ENCODE peak calls at places on chromosome 2, in ten cellular contexts. One of them, this sample, is unnamed.
A peak's percentile ranks its signal among the peaks of the same experiment; 100 is the strongest.

GRCh38 chr2:195330513-195330956 is 326.5 kb upstream of the SLC39A10 start:
- DNase-seq in foreskin fibroblast: no peak
- DNase-seq in head of caudate nucleus: no peak
- DNase-seq in NCI-H524: no peak
- DNase-seq in dorsolateral prefrontal cortex: no peak
- DNase-seq in stimulated activated CD8-positive, alpha-beta memory T cell treated with anti-CD3 and anti-CD28 coated beads, Interleukin-7, amount 100 ng/mL, for 24 hours: no peak
- DNase-seq in HT1080: no peak
- DNase-seq in RWPE1: no peak
- DNase-seq in stimulated activated CD4-positive, alpha-beta T cell treated with anti-CD3 and anti-CD28 coated beads, Interleukin-15, amount 100 ng/mL, for 24 hours: no peak
- DNase-seq in NCI-H146: peak; percentile 39
- DNase-seq in this sample: no peak

GRCh38 chr2:73117441-73117840 is 4.7 kb upstream of the RAB11FIP5 start:
- DNase-seq in NCI-H524: no peak
- DNase-seq in NCI-H146: no peak
- DNase-seq in head of caudate nucleus: no peak
- DNase-seq in HT1080: no peak
- DNase-seq in stimulated activated CD4-positive, alpha-beta T cell treated with anti-CD3 and anti-CD28 coated beads, Interleukin-15, amount 100 ng/mL, for 24 hours: no peak
- DNase-seq in foreskin fibroblast: peak; percentile 50
- DNase-seq in RWPE1: no peak
- DNase-seq in dorsolateral prefrontal cortex: no peak
- DNase-seq in stimulated activated CD8-positive, alpha-beta memory T cell treated with anti-CD3 and anti-CD28 coated beads, Interleukin-7, amount 100 ng/mL, for 24 hours: no peak
- DNase-seq in this sample: no peak

GRCh38 chr2:126655500-126656310 is at the start of gene GYPC:
- DNase-seq in stimulated activated CD8-positive, alpha-beta memory T cell treated with anti-CD3 and anti-CD28 coated beads, Interleukin-7, amount 100 ng/mL, for 24 hours: no peak
- DNase-seq in head of caudate nucleus: no peak
- DNase-seq in stimulated activated CD4-positive, alpha-beta T cell treated with anti-CD3 and anti-CD28 coated beads, Interleukin-15, amount 100 ng/mL, for 24 hours: peak; percentile 78
- DNase-seq in RWPE1: no peak
- DNase-seq in NCI-H524: peak; percentile 24
- DNase-seq in foreskin fibroblast: peak; percentile 72
- DNase-seq in dorsolateral prefrontal cortex: no peak
- DNase-seq in HT1080: no peak
- DNase-seq in NCI-H146: no peak
- DNase-seq in this sample: peak; percentile 62

GRCh38 chr2:185507703-185508102 is 230.9 kb upstream of the FSIP2 start:
- DNase-seq in NCI-H524: no peak
- DNase-seq in stimulated activated CD8-positive, alpha-beta memory T cell treated with anti-CD3 and anti-CD28 coated beads, Interleukin-7, amount 100 ng/mL, for 24 hours: no peak
- DNase-seq in foreskin fibroblast: no peak
- DNase-seq in dorsolateral prefrontal cortex: no peak
- DNase-seq in stimulated activated CD4-positive, alpha-beta T cell treated with anti-CD3 and anti-CD28 coated beads, Interleukin-15, amount 100 ng/mL, for 24 hours: no peak
- DNase-seq in HT1080: no peak
- DNase-seq in head of caudate nucleus: no peak
- DNase-seq in RWPE1: no peak
- DNase-seq in NCI-H146: no peak
- DNase-seq in this sample: no peak

GRCh38 chr2:231000211-231000904 is 4.4 kb downstream of the SPATA3 start:
- DNase-seq in RWPE1: no peak
- DNase-seq in HT1080: peak; percentile 16
- DNase-seq in foreskin fibroblast: no peak
- DNase-seq in NCI-H524: peak; percentile 59
- DNase-seq in stimulated activated CD4-positive, alpha-beta T cell treated with anti-CD3 and anti-CD28 coated beads, Interleukin-15, amount 100 ng/mL, for 24 hours: no peak
- DNase-seq in head of caudate nucleus: no peak
- DNase-seq in dorsolateral prefrontal cortex: no peak
- DNase-seq in stimulated activated CD8-positive, alpha-beta memory T cell treated with anti-CD3 and anti-CD28 coated beads, Interleukin-7, amount 100 ng/mL, for 24 hours: no peak
- DNase-seq in NCI-H146: no peak
- DNase-seq in this sample: no peak

GRCh38 chr2:142813830-142814829 is 63.3 kb upstream of the KYNU start:
- DNase-seq in head of caudate nucleus: no peak
- DNase-seq in stimulated activated CD8-positive, alpha-beta memory T cell treated with anti-CD3 and anti-CD28 coated beads, Interleukin-7, amount 100 ng/mL, for 24 hours: no peak
- DNase-seq in HT1080: no peak
- DNase-seq in stimulated activated CD4-positive, alpha-beta T cell treated with anti-CD3 and anti-CD28 coated beads, Interleukin-15, amount 100 ng/mL, for 24 hours: no peak
- DNase-seq in NCI-H146: no peak
- DNase-seq in dorsolateral prefrontal cortex: no peak
- DNase-seq in foreskin fibroblast: no peak
- DNase-seq in RWPE1: no peak
- DNase-seq in NCI-H524: no peak
- DNase-seq in this sample: no peak

GRCh38 chr2:100819365-100820345 is at the start of gene NPAS2:
- DNase-seq in stimulated activated CD4-positive, alpha-beta T cell treated with anti-CD3 and anti-CD28 coated beads, Interleukin-15, amount 100 ng/mL, for 24 hours: peak; percentile 50
- DNase-seq in dorsolateral prefrontal cortex: no peak
- DNase-seq in NCI-H524: peak; percentile 13
- DNase-seq in head of caudate nucleus: no peak
- DNase-seq in stimulated activated CD8-positive, alpha-beta memory T cell treated with anti-CD3 and anti-CD28 coated beads, Interleukin-7, amount 100 ng/mL, for 24 hours: no peak
- DNase-seq in RWPE1: peak; percentile 49
- DNase-seq in HT1080: peak; percentile 59
- DNase-seq in NCI-H146: peak; percentile 24
- DNase-seq in foreskin fibroblast: peak; percentile 62
- DNase-seq in this sample: peak; percentile 24

GRCh38 chr2:26295511-26295910 is 50.4 kb upstream of the SELENOI start:
- DNase-seq in foreskin fibroblast: no peak
- DNase-seq in stimulated activated CD4-positive, alpha-beta T cell treated with anti-CD3 and anti-CD28 coated beads, Interleukin-15, amount 100 ng/mL, for 24 hours: no peak
- DNase-seq in NCI-H524: no peak
- DNase-seq in NCI-H146: no peak
- DNase-seq in dorsolateral prefrontal cortex: no peak
- DNase-seq in RWPE1: no peak
- DNase-seq in stimulated activated CD8-positive, alpha-beta memory T cell treated with anti-CD3 and anti-CD28 coated beads, Interleukin-7, amount 100 ng/mL, for 24 hours: no peak
- DNase-seq in HT1080: no peak
- DNase-seq in head of caudate nucleus: no peak
- DNase-seq in this sample: no peak

GRCh38 chr2:177460973-177461585 is 68.5 kb downstream of the AGPS start:
- DNase-seq in dorsolateral prefrontal cortex: no peak
- DNase-seq in HT1080: no peak
- DNase-seq in head of caudate nucleus: no peak
- DNase-seq in foreskin fibroblast: no peak
- DNase-seq in RWPE1: no peak
- DNase-seq in NCI-H146: no peak
- DNase-seq in NCI-H524: peak; percentile 85
- DNase-seq in stimulated activated CD4-positive, alpha-beta T cell treated with anti-CD3 and anti-CD28 coated beads, Interleukin-15, amount 100 ng/mL, for 24 hours: no peak
- DNase-seq in stimulated activated CD8-positive, alpha-beta memory T cell treated with anti-CD3 and anti-CD28 coated beads, Interleukin-7, amount 100 ng/mL, for 24 hours: no peak
- DNase-seq in this sample: no peak

GRCh38 chr2:28905533-28905932 is 11.1 kb downstream of the WDR43 start:
- DNase-seq in HT1080: no peak
- DNase-seq in stimulated activated CD4-positive, alpha-beta T cell treated with anti-CD3 and anti-CD28 coated beads, Interleukin-15, amount 100 ng/mL, for 24 hours: no peak
- DNase-seq in dorsolateral prefrontal cortex: no peak
- DNase-seq in NCI-H146: no peak
- DNase-seq in foreskin fibroblast: no peak
- DNase-seq in NCI-H524: no peak
- DNase-seq in head of caudate nucleus: no peak
- DNase-seq in RWPE1: no peak
- DNase-seq in stimulated activated CD8-positive, alpha-beta memory T cell treated with anti-CD3 and anti-CD28 coated beads, Interleukin-7, amount 100 ng/mL, for 24 hours: no peak
- DNase-seq in this sample: no peak

GRCh38 chr2:9288681-9289338 is 82.2 kb downstream of the ASAP2 start:
- DNase-seq in RWPE1: no peak
- DNase-seq in HT1080: peak; percentile 52
- DNase-seq in foreskin fibroblast: peak; percentile 35
- DNase-seq in NCI-H524: no peak
- DNase-seq in dorsolateral prefrontal cortex: no peak
- DNase-seq in NCI-H146: no peak
- DNase-seq in stimulated activated CD4-positive, alpha-beta T cell treated with anti-CD3 and anti-CD28 coated beads, Interleukin-15, amount 100 ng/mL, for 24 hours: no peak
- DNase-seq in head of caudate nucleus: no peak
- DNase-seq in stimulated activated CD8-positive, alpha-beta memory T cell treated with anti-CD3 and anti-CD28 coated beads, Interleukin-7, amount 100 ng/mL, for 24 hours: no peak
- DNase-seq in this sample: no peak

GRCh38 chr2:126771501-126772195 is 115.7 kb downstream of the GYPC start:
- DNase-seq in head of caudate nucleus: no peak
- DNase-seq in NCI-H524: no peak
- DNase-seq in stimulated activated CD4-positive, alpha-beta T cell treated with anti-CD3 and anti-CD28 coated beads, Interleukin-15, amount 100 ng/mL, for 24 hours: no peak
- DNase-seq in RWPE1: no peak
- DNase-seq in dorsolateral prefrontal cortex: no peak
- DNase-seq in foreskin fibroblast: no peak
- DNase-seq in stimulated activated CD8-positive, alpha-beta memory T cell treated with anti-CD3 and anti-CD28 coated beads, Interleukin-7, amount 100 ng/mL, for 24 hours: no peak
- DNase-seq in NCI-H146: no peak
- DNase-seq in HT1080: no peak
- DNase-seq in this sample: no peak

GRCh38 chr2:34365937-34366336 is 766.8 kb upstream of the FAM98A start:
- DNase-seq in RWPE1: no peak
- DNase-seq in NCI-H146: no peak
- DNase-seq in HT1080: no peak
- DNase-seq in dorsolateral prefrontal cortex: no peak
- DNase-seq in stimulated activated CD8-positive, alpha-beta memory T cell treated with anti-CD3 and anti-CD28 coated beads, Interleukin-7, amount 100 ng/mL, for 24 hours: no peak
- DNase-seq in NCI-H524: peak; percentile 55
- DNase-seq in head of caudate nucleus: no peak
- DNase-seq in stimulated activated CD4-positive, alpha-beta T cell treated with anti-CD3 and anti-CD28 coated beads, Interleukin-15, amount 100 ng/mL, for 24 hours: no peak
- DNase-seq in foreskin fibroblast: no peak
- DNase-seq in this sample: no peak

GRCh38 chr2:122237506-122237905 is 482.1 kb downstream of the TSN start:
- DNase-seq in NCI-H146: no peak
- DNase-seq in stimulated activated CD8-positive, alpha-beta memory T cell treated with anti-CD3 and anti-CD28 coated beads, Interleukin-7, amount 100 ng/mL, for 24 hours: no peak
- DNase-seq in stimulated activated CD4-positive, alpha-beta T cell treated with anti-CD3 and anti-CD28 coated beads, Interleukin-15, amount 100 ng/mL, for 24 hours: no peak
- DNase-seq in HT1080: no peak
- DNase-seq in dorsolateral prefrontal cortex: no peak
- DNase-seq in head of caudate nucleus: no peak
- DNase-seq in NCI-H524: no peak
- DNase-seq in foreskin fibroblast: no peak
- DNase-seq in RWPE1: no peak
- DNase-seq in this sample: no peak

GRCh38 chr2:111900859-111901258 is 2.5 kb downstream of the MERTK start:
- DNase-seq in stimulated activated CD4-positive, alpha-beta T cell treated with anti-CD3 and anti-CD28 coated beads, Interleukin-15, amount 100 ng/mL, for 24 hours: peak; percentile 13
- DNase-seq in NCI-H146: peak; percentile 35
- DNase-seq in NCI-H524: peak; percentile 50
- DNase-seq in RWPE1: no peak
- DNase-seq in stimulated activated CD8-positive, alpha-beta memory T cell treated with anti-CD3 and anti-CD28 coated beads, Interleukin-7, amount 100 ng/mL, for 24 hours: no peak
- DNase-seq in dorsolateral prefrontal cortex: no peak
- DNase-seq in foreskin fibroblast: no peak
- DNase-seq in head of caudate nucleus: peak; percentile 82
- DNase-seq in HT1080: peak; percentile 50
- DNase-seq in this sample: no peak

GRCh38 chr2:152594022-152594712 is 123.1 kb downstream of the PRPF40A start:
- DNase-seq in RWPE1: no peak
- DNase-seq in NCI-H146: no peak
- DNase-seq in stimulated activated CD4-positive, alpha-beta T cell treated with anti-CD3 and anti-CD28 coated beads, Interleukin-15, amount 100 ng/mL, for 24 hours: no peak
- DNase-seq in HT1080: no peak
- DNase-seq in dorsolateral prefrontal cortex: no peak
- DNase-seq in foreskin fibroblast: no peak
- DNase-seq in head of caudate nucleus: peak; percentile 30
- DNase-seq in stimulated activated CD8-positive, alpha-beta memory T cell treated with anti-CD3 and anti-CD28 coated beads, Interleukin-7, amount 100 ng/mL, for 24 hours: no peak
- DNase-seq in NCI-H524: peak; percentile 32
- DNase-seq in this sample: no peak

GRCh38 chr2:57876313-57876712 is 170.3 kb upstream of the VRK2 start:
- DNase-seq in dorsolateral prefrontal cortex: no peak
- DNase-seq in RWPE1: no peak
- DNase-seq in stimulated activated CD4-positive, alpha-beta T cell treated with anti-CD3 and anti-CD28 coated beads, Interleukin-15, amount 100 ng/mL, for 24 hours: no peak
- DNase-seq in NCI-H524: peak; percentile 31
- DNase-seq in NCI-H146: no peak
- DNase-seq in foreskin fibroblast: no peak
- DNase-seq in HT1080: no peak
- DNase-seq in stimulated activated CD8-positive, alpha-beta memory T cell treated with anti-CD3 and anti-CD28 coated beads, Interleukin-7, amount 100 ng/mL, for 24 hours: no peak
- DNase-seq in head of caudate nucleus: no peak
- DNase-seq in this sample: no peak

GRCh38 chr2:205474746-205475145 is 207.6 kb upstream of the NRP2 start:
- DNase-seq in stimulated activated CD4-positive, alpha-beta T cell treated with anti-CD3 and anti-CD28 coated beads, Interleukin-15, amount 100 ng/mL, for 24 hours: peak; percentile 8
- DNase-seq in HT1080: peak; percentile 42
- DNase-seq in RWPE1: no peak
- DNase-seq in dorsolateral prefrontal cortex: no peak
- DNase-seq in NCI-H524: no peak
- DNase-seq in stimulated activated CD8-positive, alpha-beta memory T cell treated with anti-CD3 and anti-CD28 coated beads, Interleukin-7, amount 100 ng/mL, for 24 hours: no peak
- DNase-seq in foreskin fibroblast: peak; percentile 67
- DNase-seq in NCI-H146: no peak
- DNase-seq in head of caudate nucleus: no peak
- DNase-seq in this sample: no peak

GRCh38 chr2:68469935-68470334 is 2.5 kb downstream of the APLF start:
- DNase-seq in foreskin fibroblast: no peak
- DNase-seq in HT1080: no peak
- DNase-seq in NCI-H146: no peak
- DNase-seq in RWPE1: no peak
- DNase-seq in stimulated activated CD8-positive, alpha-beta memory T cell treated with anti-CD3 and anti-CD28 coated beads, Interleukin-7, amount 100 ng/mL, for 24 hours: no peak
- DNase-seq in head of caudate nucleus: no peak
- DNase-seq in NCI-H524: no peak
- DNase-seq in stimulated activated CD4-positive, alpha-beta T cell treated with anti-CD3 and anti-CD28 coated beads, Interleukin-15, amount 100 ng/mL, for 24 hours: no peak
- DNase-seq in dorsolateral prefrontal cortex: no peak
- DNase-seq in this sample: no peak

GRCh38 chr2:120224735-120225548 is 1.7 kb upstream of the TMEM185B start:
- DNase-seq in stimulated activated CD8-positive, alpha-beta memory T cell treated with anti-CD3 and anti-CD28 coated beads, Interleukin-7, amount 100 ng/mL, for 24 hours: no peak
- DNase-seq in head of caudate nucleus: no peak
- DNase-seq in foreskin fibroblast: no peak
- DNase-seq in RWPE1: no peak
- DNase-seq in dorsolateral prefrontal cortex: no peak
- DNase-seq in stimulated activated CD4-positive, alpha-beta T cell treated with anti-CD3 and anti-CD28 coated beads, Interleukin-15, amount 100 ng/mL, for 24 hours: no peak
- DNase-seq in NCI-H146: peak; percentile 82
- DNase-seq in NCI-H524: peak; percentile 52
- DNase-seq in HT1080: no peak
- DNase-seq in this sample: no peak

GRCh38 chr2:166092889-166093288 is 34.9 kb downstream of the SCN1A start:
- DNase-seq in stimulated activated CD8-positive, alpha-beta memory T cell treated with anti-CD3 and anti-CD28 coated beads, Interleukin-7, amount 100 ng/mL, for 24 hours: no peak
- DNase-seq in RWPE1: peak; percentile 2
- DNase-seq in dorsolateral prefrontal cortex: no peak
- DNase-seq in NCI-H146: no peak
- DNase-seq in NCI-H524: no peak
- DNase-seq in HT1080: peak; percentile 72
- DNase-seq in stimulated activated CD4-positive, alpha-beta T cell treated with anti-CD3 and anti-CD28 coated beads, Interleukin-15, amount 100 ng/mL, for 24 hours: no peak
- DNase-seq in foreskin fibroblast: peak; percentile 65
- DNase-seq in head of caudate nucleus: no peak
- DNase-seq in this sample: no peak

GRCh38 chr2:66013456-66013855 is 421.5 kb upstream of the MEIS1 start:
- DNase-seq in foreskin fibroblast: no peak
- DNase-seq in NCI-H524: peak; percentile 1
- DNase-seq in head of caudate nucleus: no peak
- DNase-seq in dorsolateral prefrontal cortex: no peak
- DNase-seq in stimulated activated CD8-positive, alpha-beta memory T cell treated with anti-CD3 and anti-CD28 coated beads, Interleukin-7, amount 100 ng/mL, for 24 hours: no peak
- DNase-seq in RWPE1: peak; percentile 13
- DNase-seq in stimulated activated CD4-positive, alpha-beta T cell treated with anti-CD3 and anti-CD28 coated beads, Interleukin-15, amount 100 ng/mL, for 24 hours: no peak
- DNase-seq in NCI-H146: no peak
- DNase-seq in HT1080: no peak
- DNase-seq in this sample: no peak

GRCh38 chr2:99279969-99280695 is 20.9 kb downstream of the LYG1 start:
- DNase-seq in NCI-H146: no peak
- DNase-seq in head of caudate nucleus: no peak
- DNase-seq in foreskin fibroblast: no peak
- DNase-seq in NCI-H524: no peak
- DNase-seq in RWPE1: no peak
- DNase-seq in HT1080: no peak
- DNase-seq in stimulated activated CD8-positive, alpha-beta memory T cell treated with anti-CD3 and anti-CD28 coated beads, Interleukin-7, amount 100 ng/mL, for 24 hours: no peak
- DNase-seq in stimulated activated CD4-positive, alpha-beta T cell treated with anti-CD3 and anti-CD28 coated beads, Interleukin-15, amount 100 ng/mL, for 24 hours: no peak
- DNase-seq in dorsolateral prefrontal cortex: no peak
- DNase-seq in this sample: no peak

GRCh38 chr2:11417946-11418585 is 47.9 kb downstream of the E2F6 start:
- DNase-seq in stimulated activated CD8-positive, alpha-beta memory T cell treated with anti-CD3 and anti-CD28 coated beads, Interleukin-7, amount 100 ng/mL, for 24 hours: no peak
- DNase-seq in head of caudate nucleus: no peak
- DNase-seq in foreskin fibroblast: no peak
- DNase-seq in NCI-H524: peak; percentile 25
- DNase-seq in NCI-H146: peak; percentile 23
- DNase-seq in stimulated activated CD4-positive, alpha-beta T cell treated with anti-CD3 and anti-CD28 coated beads, Interleukin-15, amount 100 ng/mL, for 24 hours: peak; percentile 15
- DNase-seq in RWPE1: no peak
- DNase-seq in dorsolateral prefrontal cortex: no peak
- DNase-seq in HT1080: peak; percentile 68
- DNase-seq in this sample: no peak

GRCh38 chr2:168816369-168816768 is 13.9 kb downstream of the NOSTRIN start:
- DNase-seq in stimulated activated CD4-positive, alpha-beta T cell treated with anti-CD3 and anti-CD28 coated beads, Interleukin-15, amount 100 ng/mL, for 24 hours: no peak
- DNase-seq in head of caudate nucleus: no peak
- DNase-seq in NCI-H146: no peak
- DNase-seq in stimulated activated CD8-positive, alpha-beta memory T cell treated with anti-CD3 and anti-CD28 coated beads, Interleukin-7, amount 100 ng/mL, for 24 hours: no peak
- DNase-seq in dorsolateral prefrontal cortex: no peak
- DNase-seq in RWPE1: peak; percentile 42
- DNase-seq in NCI-H524: no peak
- DNase-seq in HT1080: peak; percentile 79
- DNase-seq in foreskin fibroblast: peak; percentile 68
- DNase-seq in this sample: no peak

GRCh38 chr2:226671177-226671676 is 128.4 kb downstream of the IRS1 start:
- DNase-seq in NCI-H524: peak; percentile 42
- DNase-seq in stimulated activated CD4-positive, alpha-beta T cell treated with anti-CD3 and anti-CD28 coated beads, Interleukin-15, amount 100 ng/mL, for 24 hours: no peak
- DNase-seq in stimulated activated CD8-positive, alpha-beta memory T cell treated with anti-CD3 and anti-CD28 coated beads, Interleukin-7, amount 100 ng/mL, for 24 hours: no peak
- DNase-seq in head of caudate nucleus: no peak
- DNase-seq in dorsolateral prefrontal cortex: no peak
- DNase-seq in foreskin fibroblast: peak; percentile 43
- DNase-seq in HT1080: no peak
- DNase-seq in NCI-H146: no peak
- DNase-seq in RWPE1: no peak
- DNase-seq in this sample: no peak

GRCh38 chr2:84857566-84857965 is 23.3 kb downstream of the TRABD2A start:
- DNase-seq in foreskin fibroblast: no peak
- DNase-seq in stimulated activated CD8-positive, alpha-beta memory T cell treated with anti-CD3 and anti-CD28 coated beads, Interleukin-7, amount 100 ng/mL, for 24 hours: no peak
- DNase-seq in RWPE1: no peak
- DNase-seq in stimulated activated CD4-positive, alpha-beta T cell treated with anti-CD3 and anti-CD28 coated beads, Interleukin-15, amount 100 ng/mL, for 24 hours: no peak
- DNase-seq in dorsolateral prefrontal cortex: no peak
- DNase-seq in head of caudate nucleus: no peak
- DNase-seq in HT1080: no peak
- DNase-seq in NCI-H146: no peak
- DNase-seq in NCI-H524: no peak
- DNase-seq in this sample: no peak

GRCh38 chr2:147374410-147374811 is 470.4 kb upstream of the ACVR2A start:
- DNase-seq in NCI-H146: no peak
- DNase-seq in stimulated activated CD8-positive, alpha-beta memory T cell treated with anti-CD3 and anti-CD28 coated beads, Interleukin-7, amount 100 ng/mL, for 24 hours: no peak
- DNase-seq in foreskin fibroblast: no peak
- DNase-seq in HT1080: no peak
- DNase-seq in RWPE1: no peak
- DNase-seq in dorsolateral prefrontal cortex: no peak
- DNase-seq in head of caudate nucleus: no peak
- DNase-seq in NCI-H524: no peak
- DNase-seq in stimulated activated CD4-positive, alpha-beta T cell treated with anti-CD3 and anti-CD28 coated beads, Interleukin-15, amount 100 ng/mL, for 24 hours: no peak
- DNase-seq in this sample: no peak

This sample was measured in GM12892.